ENCODE peak calls at places on chromosomes 12 and 14, in four cellular contexts. Y is HEK293T, M is mucosa of descending colon, F is NCI-H774. V is an unnamed sample.

GRCh38 chr12:6465467-6466183 is 4.9 kb downstream of the VAMP1 start:
- DNase-seq in Y (peak), M (no peak), F (peak), V (peak)

GRCh38 chr12:3164454-3165310 is 87.5 kb downstream of the TSPAN9 start:
- DNase-seq in Y (no peak), M (no peak), F (no peak), V (no peak)

GRCh38 chr12:45681469-45681868 is 48.0 kb upstream of the ARID2 start:
- DNase-seq in Y (no peak), M (no peak), F (no peak), V (no peak)

GRCh38 chr14:64880382-64881121 is 845 bp upstream of the SPTB start:
- DNase-seq in Y (peak), M (peak), F (peak), V (peak)

GRCh38 chr12:77204055-77204454 is 138.7 kb upstream of the E2F7 start:
- DNase-seq in Y (peak), M (no peak), F (no peak), V (no peak)

GRCh38 chr12:91556909-91557308 is 374.3 kb upstream of the DCN start:
- DNase-seq in Y (no peak), M (no peak), F (no peak), V (no peak)

GRCh38 chr12:4779749-4780148 is 59.5 kb downstream of the GALNT8 start:
- DNase-seq in Y (no peak), M (no peak), F (no peak), V (peak)

GRCh38 chr14:96307434-96307833 is 51.4 kb downstream of the BDKRB1 start:
- DNase-seq in Y (peak), M (no peak), F (no peak), V (no peak)

GRCh38 chr14:36781897-36782296 is 120.2 kb downstream of the PAX9 start:
- DNase-seq in Y (no peak), M (no peak), F (no peak), V (no peak)

GRCh38 chr12:67459578-67459977 is 189.0 kb upstream of the DYRK2 start:
- DNase-seq in Y (no peak), M (no peak), F (no peak), V (no peak)

GRCh38 chr14:57071639-57072038 is 197.1 kb downstream of the EXOC5 start:
- DNase-seq in Y (no peak), M (no peak), F (no peak), V (no peak)

GRCh38 chr12:52564582-52564981 is 9.1 kb downstream of the KRT74 start:
- DNase-seq in Y (no peak), M (no peak), F (no peak), V (no peak)